ENCODE peak calls at places on chromosomes 3 and 15, in nine cellular contexts. One of them, this sample, is unnamed.

GRCh38 chr3:37443363-37444035 is 269.1 kb upstream of the LRRFIP2 start:
- DNase-seq in T-helper 9 cell: no peak
- DNase-seq in pancreas: no peak
- DNase-seq in upper lobe of left lung: peak; percentile 35
- DNase-seq in kidney tubule cell: peak; percentile 64
- DNase-seq in NCI-H187: no peak
- DNase-seq in T-helper 1 cell: no peak
- DNase-seq in mammary epithelial cell: peak; percentile 17
- DNase-seq in EL: no peak
- DNase-seq in this sample: peak; percentile 12

GRCh38 chr3:161890147-161890625 is 393.6 kb downstream of the OTOL1 start:
- DNase-seq in kidney tubule cell: peak; percentile 71
- DNase-seq in mammary epithelial cell: peak; percentile 62
- DNase-seq in pancreas: no peak
- DNase-seq in T-helper 9 cell: no peak
- DNase-seq in upper lobe of left lung: peak; percentile 69
- DNase-seq in T-helper 1 cell: no peak
- DNase-seq in EL: peak; percentile 96
- DNase-seq in NCI-H187: no peak
- DNase-seq in this sample: peak; percentile 98

GRCh38 chr3:30097022-30097650 is 509.3 kb upstream of the TGFBR2 start:
- DNase-seq in NCI-H187: no peak
- DNase-seq in mammary epithelial cell: no peak
- DNase-seq in kidney tubule cell: no peak
- DNase-seq in upper lobe of left lung: no peak
- DNase-seq in pancreas: no peak
- DNase-seq in EL: no peak
- DNase-seq in T-helper 1 cell: no peak
- DNase-seq in T-helper 9 cell: no peak
- DNase-seq in this sample: no peak

GRCh38 chr15:96340611-96341464 is 10.3 kb downstream of the NR2F2 start:
- DNase-seq in T-helper 9 cell: no peak
- DNase-seq in T-helper 1 cell: no peak
- DNase-seq in NCI-H187: peak; percentile 30
- DNase-seq in kidney tubule cell: peak; percentile 77
- DNase-seq in upper lobe of left lung: no peak
- DNase-seq in mammary epithelial cell: no peak
- DNase-seq in pancreas: no peak
- DNase-seq in EL: peak; percentile 53
- DNase-seq in this sample: peak; percentile 13

GRCh38 chr3:9340450-9341009 is 22.3 kb upstream of the THUMPD3 start:
- DNase-seq in T-helper 9 cell: no peak
- DNase-seq in EL: peak; percentile 87
- DNase-seq in kidney tubule cell: peak; percentile 83
- DNase-seq in NCI-H187: no peak
- DNase-seq in mammary epithelial cell: peak; percentile 77
- DNase-seq in pancreas: no peak
- DNase-seq in T-helper 1 cell: no peak
- DNase-seq in upper lobe of left lung: no peak
- DNase-seq in this sample: peak; percentile 84

GRCh38 chr3:52774901-52775864 is 2.2 kb upstream of the ITIH1 start:
- DNase-seq in pancreas: no peak
- DNase-seq in T-helper 1 cell: no peak
- DNase-seq in upper lobe of left lung: no peak
- DNase-seq in T-helper 9 cell: no peak
- DNase-seq in mammary epithelial cell: no peak
- DNase-seq in EL: no peak
- DNase-seq in kidney tubule cell: no peak
- DNase-seq in NCI-H187: no peak
- DNase-seq in this sample: no peak

GRCh38 chr3:77475545-77475944 is 435.6 kb downstream of the ROBO2 start:
- DNase-seq in EL: no peak
- DNase-seq in mammary epithelial cell: no peak
- DNase-seq in upper lobe of left lung: no peak
- DNase-seq in T-helper 1 cell: no peak
- DNase-seq in kidney tubule cell: no peak
- DNase-seq in pancreas: no peak
- DNase-seq in NCI-H187: no peak
- DNase-seq in T-helper 9 cell: no peak
- DNase-seq in this sample: no peak

GRCh38 chr15:85730001-85730820 is 64.5 kb downstream of the KLHL25 start:
- DNase-seq in kidney tubule cell: peak; percentile 69
- DNase-seq in upper lobe of left lung: no peak
- DNase-seq in EL: peak; percentile 59
- DNase-seq in mammary epithelial cell: peak; percentile 53
- DNase-seq in T-helper 1 cell: peak; percentile 48
- DNase-seq in T-helper 9 cell: no peak
- DNase-seq in NCI-H187: peak; percentile 2
- DNase-seq in pancreas: no peak
- DNase-seq in this sample: peak; percentile 80

GRCh38 chr15:56737791-56738190 is 4.5 kb upstream of the ZNF280D start:
- DNase-seq in pancreas: no peak
- DNase-seq in EL: no peak
- DNase-seq in kidney tubule cell: no peak
- DNase-seq in T-helper 1 cell: no peak
- DNase-seq in mammary epithelial cell: no peak
- DNase-seq in upper lobe of left lung: no peak
- DNase-seq in NCI-H187: no peak
- DNase-seq in T-helper 9 cell: no peak
- DNase-seq in this sample: no peak

GRCh38 chr3:159260049-159260662 is 458.3 kb downstream of the MFSD1 start:
- DNase-seq in upper lobe of left lung: no peak
- DNase-seq in NCI-H187: no peak
- DNase-seq in mammary epithelial cell: peak; percentile 42
- DNase-seq in kidney tubule cell: peak; percentile 78
- DNase-seq in T-helper 9 cell: peak; percentile 1
- DNase-seq in pancreas: peak; percentile 20
- DNase-seq in EL: peak; percentile 80
- DNase-seq in T-helper 1 cell: peak; percentile 22
- DNase-seq in this sample: peak; percentile 81

GRCh38 chr3:49255686-49256085 is 21.3 kb downstream of the C3orf62 start:
- DNase-seq in upper lobe of left lung: no peak
- DNase-seq in NCI-H187: no peak
- DNase-seq in T-helper 1 cell: no peak
- DNase-seq in T-helper 9 cell: no peak
- DNase-seq in mammary epithelial cell: no peak
- DNase-seq in kidney tubule cell: no peak
- DNase-seq in pancreas: no peak
- DNase-seq in EL: no peak
- DNase-seq in this sample: no peak

GRCh38 chr3:108489776-108490175 is 20.6 kb downstream of the MYH15 start:
- DNase-seq in T-helper 1 cell: peak; percentile 36
- DNase-seq in mammary epithelial cell: peak; percentile 34
- DNase-seq in upper lobe of left lung: no peak
- DNase-seq in EL: peak; percentile 54
- DNase-seq in kidney tubule cell: peak; percentile 62
- DNase-seq in pancreas: no peak
- DNase-seq in T-helper 9 cell: peak; percentile 5
- DNase-seq in NCI-H187: no peak
- DNase-seq in this sample: peak; percentile 71

GRCh38 chr3:12496453-12496761 is 12.1 kb downstream of the TSEN2 start:
- DNase-seq in EL: no peak
- DNase-seq in upper lobe of left lung: no peak
- DNase-seq in pancreas: no peak
- DNase-seq in kidney tubule cell: no peak
- DNase-seq in T-helper 1 cell: no peak
- DNase-seq in T-helper 9 cell: no peak
- DNase-seq in NCI-H187: no peak
- DNase-seq in mammary epithelial cell: no peak
- DNase-seq in this sample: no peak

GRCh38 chr3:18648868-18649450 is 223.8 kb upstream of the SATB1 start:
- DNase-seq in mammary epithelial cell: no peak
- DNase-seq in EL: no peak
- DNase-seq in pancreas: no peak
- DNase-seq in kidney tubule cell: no peak
- DNase-seq in NCI-H187: no peak
- DNase-seq in T-helper 9 cell: no peak
- DNase-seq in T-helper 1 cell: no peak
- DNase-seq in upper lobe of left lung: no peak
- DNase-seq in this sample: no peak

GRCh38 chr15:50107591-50108408 is 11.2 kb downstream of the ATP8B4 start:
- DNase-seq in kidney tubule cell: no peak
- DNase-seq in NCI-H187: no peak
- DNase-seq in mammary epithelial cell: no peak
- DNase-seq in upper lobe of left lung: peak; percentile 70
- DNase-seq in T-helper 1 cell: no peak
- DNase-seq in EL: no peak
- DNase-seq in T-helper 9 cell: no peak
- DNase-seq in pancreas: peak; percentile 25
- DNase-seq in this sample: no peak

GRCh38 chr3:183698318-183698731 is 728 bp downstream of the YEATS2 start:
- DNase-seq in T-helper 9 cell: peak; percentile 6
- DNase-seq in kidney tubule cell: peak; percentile 35
- DNase-seq in pancreas: peak; percentile 26
- DNase-seq in NCI-H187: no peak
- DNase-seq in mammary epithelial cell: peak; percentile 35
- DNase-seq in upper lobe of left lung: no peak
- DNase-seq in T-helper 1 cell: peak; percentile 8
- DNase-seq in EL: peak; percentile 40
- DNase-seq in this sample: peak; percentile 30

GRCh38 chr15:89399390-89400120 is 64.9 kb upstream of the POLG start:
- DNase-seq in EL: peak; percentile 65
- DNase-seq in upper lobe of left lung: no peak
- DNase-seq in pancreas: no peak
- DNase-seq in mammary epithelial cell: no peak
- DNase-seq in NCI-H187: no peak
- DNase-seq in T-helper 9 cell: no peak
- DNase-seq in T-helper 1 cell: peak; percentile 18
- DNase-seq in kidney tubule cell: peak; percentile 35
- DNase-seq in this sample: peak; percentile 57

GRCh38 chr3:140995881-140996280 is 54.2 kb downstream of the SLC25A36 start:
- DNase-seq in upper lobe of left lung: no peak
- DNase-seq in EL: no peak
- DNase-seq in T-helper 1 cell: no peak
- DNase-seq in NCI-H187: no peak
- DNase-seq in T-helper 9 cell: no peak
- DNase-seq in pancreas: no peak
- DNase-seq in mammary epithelial cell: no peak
- DNase-seq in kidney tubule cell: no peak
- DNase-seq in this sample: no peak

GRCh38 chr3:45528429-45528828 is 66.1 kb upstream of the LIMD1 start:
- DNase-seq in kidney tubule cell: no peak
- DNase-seq in NCI-H187: no peak
- DNase-seq in EL: peak; percentile 77
- DNase-seq in pancreas: no peak
- DNase-seq in upper lobe of left lung: no peak
- DNase-seq in mammary epithelial cell: peak; percentile 42
- DNase-seq in T-helper 9 cell: no peak
- DNase-seq in T-helper 1 cell: no peak
- DNase-seq in this sample: peak; percentile 45

GRCh38 chr3:153111056-153111455 is 51.0 kb upstream of the RAP2B start:
- DNase-seq in kidney tubule cell: no peak
- DNase-seq in NCI-H187: no peak
- DNase-seq in pancreas: no peak
- DNase-seq in upper lobe of left lung: no peak
- DNase-seq in mammary epithelial cell: no peak
- DNase-seq in T-helper 1 cell: no peak
- DNase-seq in EL: peak; percentile 5
- DNase-seq in T-helper 9 cell: no peak
- DNase-seq in this sample: no peak

GRCh38 chr3:39079530-39079929 is 27.7 kb downstream of the WDR48 start:
- DNase-seq in T-helper 9 cell: no peak
- DNase-seq in T-helper 1 cell: no peak
- DNase-seq in mammary epithelial cell: no peak
- DNase-seq in pancreas: no peak
- DNase-seq in NCI-H187: no peak
- DNase-seq in kidney tubule cell: no peak
- DNase-seq in upper lobe of left lung: no peak
- DNase-seq in EL: no peak
- DNase-seq in this sample: no peak

GRCh38 chr15:56798639-56799038 is 65.3 kb upstream of the ZNF280D start:
- DNase-seq in kidney tubule cell: peak; percentile 58
- DNase-seq in T-helper 1 cell: no peak
- DNase-seq in mammary epithelial cell: no peak
- DNase-seq in upper lobe of left lung: no peak
- DNase-seq in pancreas: no peak
- DNase-seq in EL: no peak
- DNase-seq in NCI-H187: no peak
- DNase-seq in T-helper 9 cell: no peak
- DNase-seq in this sample: no peak

GRCh38 chr3:43729707-43730399 is 39.1 kb downstream of the ABHD5 start:
- DNase-seq in upper lobe of left lung: peak; percentile 73
- DNase-seq in kidney tubule cell: peak; percentile 69
- DNase-seq in T-helper 9 cell: no peak
- DNase-seq in mammary epithelial cell: no peak
- DNase-seq in NCI-H187: no peak
- DNase-seq in pancreas: no peak
- DNase-seq in EL: no peak
- DNase-seq in T-helper 1 cell: no peak
- DNase-seq in this sample: no peak

GRCh38 chr3:55492976-55493375 is 5.9 kb upstream of the WNT5A start:
- DNase-seq in upper lobe of left lung: no peak
- DNase-seq in kidney tubule cell: no peak
- DNase-seq in pancreas: no peak
- DNase-seq in T-helper 9 cell: no peak
- DNase-seq in NCI-H187: no peak
- DNase-seq in EL: no peak
- DNase-seq in mammary epithelial cell: no peak
- DNase-seq in T-helper 1 cell: no peak
- DNase-seq in this sample: no peak

GRCh38 chr15:87609474-87609873 is 647.1 kb downstream of the NTRK3 start:
- DNase-seq in mammary epithelial cell: peak; percentile 74
- DNase-seq in NCI-H187: no peak
- DNase-seq in kidney tubule cell: peak; percentile 42
- DNase-seq in T-helper 9 cell: no peak
- DNase-seq in pancreas: no peak
- DNase-seq in T-helper 1 cell: no peak
- DNase-seq in EL: peak; percentile 85
- DNase-seq in upper lobe of left lung: no peak
- DNase-seq in this sample: peak; percentile 38

GRCh38 chr3:150312018-150312657 is 96.0 kb upstream of the TSC22D2 start:
- DNase-seq in EL: no peak
- DNase-seq in pancreas: no peak
- DNase-seq in T-helper 1 cell: no peak
- DNase-seq in kidney tubule cell: no peak
- DNase-seq in upper lobe of left lung: peak; percentile 41
- DNase-seq in mammary epithelial cell: no peak
- DNase-seq in T-helper 9 cell: no peak
- DNase-seq in NCI-H187: no peak
- DNase-seq in this sample: peak; percentile 36

GRCh38 chr3:143002083-143002712 is 828 bp downstream of the U2SURP start:
- DNase-seq in EL: peak; percentile 36
- DNase-seq in T-helper 1 cell: no peak
- DNase-seq in upper lobe of left lung: no peak
- DNase-seq in T-helper 9 cell: no peak
- DNase-seq in NCI-H187: no peak
- DNase-seq in pancreas: peak; percentile 17
- DNase-seq in mammary epithelial cell: peak; percentile 41
- DNase-seq in kidney tubule cell: peak; percentile 45
- DNase-seq in this sample: peak; percentile 11

GRCh38 chr3:104206925-104207324 is 1159.8 kb upstream of the ALCAM start:
- DNase-seq in NCI-H187: no peak
- DNase-seq in EL: no peak
- DNase-seq in kidney tubule cell: no peak
- DNase-seq in mammary epithelial cell: no peak
- DNase-seq in upper lobe of left lung: no peak
- DNase-seq in T-helper 9 cell: no peak
- DNase-seq in pancreas: no peak
- DNase-seq in T-helper 1 cell: no peak
- DNase-seq in this sample: peak; percentile 90

GRCh38 chr15:94253742-94254141 is 22.4 kb downstream of the MCTP2 start:
- DNase-seq in pancreas: no peak
- DNase-seq in kidney tubule cell: no peak
- DNase-seq in upper lobe of left lung: no peak
- DNase-seq in NCI-H187: no peak
- DNase-seq in T-helper 1 cell: no peak
- DNase-seq in mammary epithelial cell: no peak
- DNase-seq in EL: no peak
- DNase-seq in T-helper 9 cell: no peak
- DNase-seq in this sample: no peak

GRCh38 chr3:51930439-51930838 is 11.3 kb downstream of the RRP9 start:
- DNase-seq in T-helper 1 cell: no peak
- DNase-seq in EL: no peak
- DNase-seq in T-helper 9 cell: no peak
- DNase-seq in kidney tubule cell: no peak
- DNase-seq in NCI-H187: no peak
- DNase-seq in mammary epithelial cell: no peak
- DNase-seq in upper lobe of left lung: no peak
- DNase-seq in pancreas: no peak
- DNase-seq in this sample: no peak

GRCh38 chr3:30613135-30613825 is 6.9 kb downstream of the TGFBR2 start:
- DNase-seq in upper lobe of left lung: peak; percentile 51
- DNase-seq in kidney tubule cell: no peak
- DNase-seq in mammary epithelial cell: no peak
- DNase-seq in T-helper 1 cell: no peak
- DNase-seq in NCI-H187: no peak
- DNase-seq in T-helper 9 cell: no peak
- DNase-seq in EL: no peak
- DNase-seq in pancreas: no peak
- DNase-seq in this sample: no peak